ENCODE peak calls at places on chromosomes 4 and X, in seven cellular contexts. L, M, J, R, W, U and H are unnamed samples.

GRCh38 chrX:140480765-140481164 is 24.1 kb downstream of the SOX3 start:
- DNase-seq in J (no peak), R (no peak), U (no peak), L (no peak), W (no peak), M (no peak), H (peak)

GRCh38 chr4:165359501-165359900 is 19.3 kb upstream of the CPE start:
- DNase-seq in W (no peak), R (no peak), L (no peak), U (no peak), J (no peak), M (no peak), H (no peak)

GRCh38 chrX:23810279-23810678 is 27.3 kb downstream of the SAT1 start:
- DNase-seq in R (no peak), J (no peak), U (no peak), L (no peak), W (no peak), M (no peak), H (no peak)

GRCh38 chr4:57191523-57192034 is 81.4 kb upstream of the IGFBP7 start:
- DNase-seq in L (no peak), U (no peak), W (no peak), J (peak), M (no peak), R (peak), H (no peak)

GRCh38 chr4:168483786-168484185 is 3.5 kb upstream of the DDX60L start:
- DNase-seq in M (no peak), W (no peak), R (no peak), U (no peak), J (no peak), L (no peak), H (no peak)

GRCh38 chr4:73836373-73837269 is at the start of gene CXCL6:
- DNase-seq in U (peak), L (no peak), M (no peak), J (peak), R (peak), W (peak), H (no peak)

GRCh38 chrX:113260474-113260873 is 419.8 kb upstream of the AMOT start:
- DNase-seq in U (no peak), L (no peak), J (peak), M (no peak), R (no peak), W (no peak), H (no peak)

GRCh38 chrX:17374619-17375360 is at the start of gene NHS:
- DNase-seq in J (peak), L (peak), M (no peak), U (peak), W (peak), R (peak), H (peak)

GRCh38 chr4:163681208-163681821 is 186.8 kb downstream of the TMA16 start:
- DNase-seq in W (no peak), L (no peak), U (peak), J (peak), R (peak), M (peak), H (no peak)

GRCh38 chr4:113961322-113961698 is 18.1 kb downstream of the ARSJ start:
- DNase-seq in R (no peak), M (no peak), W (no peak), U (no peak), J (no peak), L (no peak), H (peak)

GRCh38 chrX:65750674-65751469 is 83.4 kb downstream of the MSN start:
- DNase-seq in R (no peak), L (no peak), J (no peak), M (peak), W (no peak), U (peak), H (no peak)

GRCh38 chr4:189304179-189304578 is 636.5 kb upstream of the FRG1 start:
- DNase-seq in L (no peak), W (no peak), M (no peak), U (no peak), R (no peak), J (no peak), H (no peak)

DNA sequence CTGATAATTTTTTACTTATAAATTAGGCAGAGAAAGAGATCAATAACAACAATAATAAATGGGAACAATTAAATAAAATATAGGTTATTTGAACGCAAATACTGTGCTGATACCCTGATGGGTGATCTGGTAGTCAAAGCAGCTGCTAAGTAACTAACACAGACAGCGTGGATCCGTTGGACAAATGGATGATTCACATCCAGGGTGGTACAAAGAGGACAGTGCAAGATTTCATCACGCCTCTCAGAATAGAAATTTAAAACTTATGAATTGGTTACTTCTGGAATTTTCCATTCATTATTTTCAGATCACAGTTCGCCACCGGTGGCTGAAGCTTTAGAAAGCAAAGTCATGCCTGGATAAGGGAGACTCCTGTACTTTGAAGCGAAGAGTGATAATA is 1066.0 kb upstream of the ADGRL3 start:
- DNase-seq in M (no peak), J (no peak), R (no peak), U (no peak), L (no peak), W (no peak), H (peak)
- H3K27ac ChIP-seq in M (no peak), J (no peak), R (no peak), U (no peak), L (no peak), W (no peak), H (no peak)

GRCh38 chrX:55135171-55135570 is 46.4 kb downstream of the PAGE2 start:
- DNase-seq in M (peak), J (peak), L (peak), W (peak), U (no peak), R (peak), H (peak)
- TF ChIP-seq CTCF in M (peak), J (peak), L (peak), W (peak), U (no peak), R (no peak), H (peak)

DNA sequence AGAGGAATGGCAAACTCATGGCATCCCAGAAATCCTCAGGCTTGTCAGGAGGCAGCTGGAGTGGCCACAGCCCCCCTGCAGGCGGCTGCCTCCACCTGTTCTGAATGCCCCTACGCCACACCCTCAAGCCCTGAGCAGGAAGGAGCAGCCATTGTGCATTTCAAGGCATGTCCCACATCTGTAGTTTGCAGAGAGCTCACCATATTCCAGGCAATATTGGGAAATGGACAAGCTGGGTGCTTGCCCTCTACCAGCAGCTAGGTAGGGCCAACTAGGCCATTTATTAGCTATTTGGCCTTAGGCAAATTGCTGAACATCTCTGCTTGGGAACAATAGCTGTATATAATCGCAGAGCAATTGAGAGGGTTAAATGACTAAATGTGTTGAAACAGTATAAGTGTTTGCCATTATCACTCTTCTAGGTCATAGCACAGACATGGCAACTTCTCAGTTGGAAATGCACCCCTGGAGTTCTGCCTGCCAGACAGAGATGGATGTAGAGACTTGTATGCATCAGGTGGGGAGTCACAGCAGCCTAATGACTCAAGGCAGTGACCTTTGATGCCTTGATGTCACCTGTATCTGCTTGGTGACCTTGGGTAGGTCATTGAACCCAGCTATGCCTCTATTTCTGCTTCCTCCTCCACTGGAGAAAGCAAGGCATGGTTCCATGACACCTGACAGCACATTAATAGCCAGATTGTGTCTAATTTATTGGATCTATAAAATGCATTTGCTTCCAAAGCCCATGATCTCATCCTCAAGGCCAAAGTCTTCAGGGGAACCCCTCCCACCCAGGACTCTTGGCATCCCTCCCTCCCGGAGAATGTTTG is 52.8 kb downstream of the FHDC1 start:
- DNase-seq in W (no peak), R (no peak), J (no peak), M (no peak), U (no peak), L (no peak), H (no peak)
- H3K27ac ChIP-seq in W (no peak), R (no peak), J (no peak), M (peak), U (no peak), L (no peak), H (no peak)

GRCh38 chr4:7042697-7043464 is at the start of gene TADA2B:
- DNase-seq in U (peak), J (peak), L (peak), M (peak), W (peak), R (peak), H (peak)
- TF ChIP-seq CTCF in U (no peak), J (peak), L (no peak), M (no peak), W (peak), R (peak), H (peak)

DNA sequence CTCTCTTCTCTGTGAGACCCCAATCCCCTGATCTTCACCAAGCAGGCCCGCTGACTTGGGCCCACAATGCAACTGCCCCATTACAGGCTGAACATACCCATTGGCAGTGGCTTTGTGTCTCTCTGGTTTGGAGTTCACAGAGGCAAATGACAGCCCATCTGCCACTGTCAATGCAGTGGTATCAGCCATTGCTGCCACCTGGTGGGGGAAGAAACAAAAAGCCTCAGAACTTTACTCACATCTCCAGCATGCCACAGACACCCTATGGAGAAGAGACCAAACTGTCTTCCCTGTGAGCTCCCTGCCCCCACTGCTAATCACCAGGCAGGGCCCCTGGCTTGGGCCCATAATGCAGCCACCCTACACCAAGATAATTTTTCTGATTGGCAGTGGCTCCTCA is 729.3 kb upstream of the ACTRT1 start:
- DNase-seq in W (no peak), R (peak), L (no peak), U (peak), J (peak), M (no peak), H (no peak)
- H3K27ac ChIP-seq in W (no peak), R (no peak), L (no peak), U (no peak), J (no peak), M (no peak), H (no peak)

DNA sequence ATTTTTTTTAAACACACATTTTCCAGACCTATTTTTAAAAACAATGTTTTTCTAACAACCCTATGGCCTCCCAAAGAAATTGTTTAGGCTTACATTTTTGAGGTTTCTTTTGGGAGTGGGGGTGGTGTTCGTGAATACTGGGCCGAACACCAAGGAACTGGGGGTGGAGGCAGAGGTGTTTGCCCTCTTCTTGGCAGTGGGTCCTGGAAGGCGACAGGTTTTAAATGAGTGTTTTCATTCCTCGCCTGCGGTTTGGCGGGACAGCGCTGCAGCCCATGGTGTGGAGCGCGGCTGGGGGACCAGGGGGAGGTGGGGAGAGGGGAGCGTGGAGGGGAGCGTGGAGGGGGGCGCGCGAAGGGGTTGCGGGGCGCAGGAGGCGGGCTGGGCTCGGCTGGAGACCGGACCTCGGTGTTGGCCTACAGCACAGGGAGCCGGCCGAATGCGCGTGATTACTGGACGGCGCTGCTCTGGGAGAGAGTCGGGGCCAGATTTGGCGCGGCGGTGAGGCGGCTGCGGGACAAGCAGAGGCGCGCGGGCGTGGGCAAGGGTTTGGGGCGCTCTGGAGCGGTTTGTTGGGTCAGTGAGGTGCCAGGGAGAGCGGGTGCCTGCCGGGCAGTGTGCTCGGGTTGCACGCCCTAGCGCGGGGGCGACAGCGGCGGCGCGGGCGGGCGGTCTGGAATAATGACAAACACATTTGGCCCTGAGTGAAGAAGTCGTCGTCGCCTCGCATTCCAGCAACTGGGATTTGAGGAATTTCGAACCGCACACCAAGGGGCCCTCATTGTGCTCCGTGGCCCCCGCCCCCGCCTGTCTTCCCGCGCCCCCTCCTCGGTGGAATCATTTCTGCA is 762 bp downstream of the PDGFRA start:
- DNase-seq in W (peak), L (peak), U (no peak), J (peak), M (no peak), R (no peak), H (peak)
- TF ChIP-seq CTCF in W (no peak), L (no peak), U (no peak), J (no peak), M (no peak), R (no peak), H (no peak)

DNA sequence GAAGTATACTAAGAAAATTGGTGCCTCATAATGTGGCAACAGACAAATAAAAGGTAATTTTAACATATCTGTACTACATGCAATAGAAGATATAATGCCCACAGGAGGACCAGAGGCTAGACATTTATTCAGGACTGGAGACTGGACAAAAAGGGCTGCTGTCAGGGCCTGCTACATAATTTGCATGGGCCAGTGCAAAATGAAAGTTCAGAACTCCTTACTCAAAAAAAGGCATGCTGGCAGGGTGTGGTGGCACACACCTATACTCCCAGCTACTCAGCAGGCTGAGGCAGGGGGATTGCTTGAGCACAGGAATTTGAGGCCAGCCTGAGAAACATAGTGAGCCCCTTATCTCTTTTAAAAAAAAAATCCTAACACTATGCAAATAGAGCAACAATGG is 12.4 kb upstream of the MAOA start:
- DNase-seq in L (no peak), R (no peak), M (no peak), J (no peak), W (no peak), U (no peak), H (no peak)
- H3K27ac ChIP-seq in L (peak), R (no peak), M (no peak), J (no peak), W (no peak), U (no peak), H (peak)